ENCODE peak calls at places on chromosomes 1 and 21, in four cellular contexts. One of them, this sample, is unnamed.

GRCh38 chr1:221562542-221563475 is 179.1 kb downstream of the DUSP10 start:
- DNase-seq in stimulated activated CD4-positive, alpha-beta T cell treated with anti-CD3 and anti-CD28 coated beads, Interleukin-1b, Interleukin-23, amount 100 ng/mL, for 24 hours: no peak
- DNase-seq in activated CD4-positive, alpha-beta T cell treated with anti-CD3 and anti-CD28 coated beads, Interleukin-2, amount 10 ng/mL, durations not matched to agents 7 days and 5 days: no peak
- DNase-seq in memory B cell: no peak
- DNase-seq in this sample: no peak

GRCh38 chr1:5623399-5623798 is 368.8 kb downstream of the NPHP4 start:
- DNase-seq in activated CD4-positive, alpha-beta T cell treated with anti-CD3 and anti-CD28 coated beads, Interleukin-2, amount 10 ng/mL, durations not matched to agents 7 days and 5 days: no peak
- DNase-seq in memory B cell: no peak
- DNase-seq in stimulated activated CD4-positive, alpha-beta T cell treated with anti-CD3 and anti-CD28 coated beads, Interleukin-1b, Interleukin-23, amount 100 ng/mL, for 24 hours: no peak
- DNase-seq in this sample: no peak

GRCh38 chr1:236108027-236108648 is 34.2 kb upstream of the GPR137B start:
- DNase-seq in memory B cell: no peak
- DNase-seq in stimulated activated CD4-positive, alpha-beta T cell treated with anti-CD3 and anti-CD28 coated beads, Interleukin-1b, Interleukin-23, amount 100 ng/mL, for 24 hours: no peak
- DNase-seq in activated CD4-positive, alpha-beta T cell treated with anti-CD3 and anti-CD28 coated beads, Interleukin-2, amount 10 ng/mL, durations not matched to agents 7 days and 5 days: no peak
- DNase-seq in this sample: no peak

GRCh38 chr1:906532-907420 is 16.9 kb upstream of the SAMD11 start:
- DNase-seq in memory B cell: no peak
- DNase-seq in stimulated activated CD4-positive, alpha-beta T cell treated with anti-CD3 and anti-CD28 coated beads, Interleukin-1b, Interleukin-23, amount 100 ng/mL, for 24 hours: no peak
- DNase-seq in activated CD4-positive, alpha-beta T cell treated with anti-CD3 and anti-CD28 coated beads, Interleukin-2, amount 10 ng/mL, durations not matched to agents 7 days and 5 days: no peak
- DNase-seq in this sample: no peak

GRCh38 chr1:72526926-72527325 is 244.6 kb upstream of the NEGR1 start:
- DNase-seq in stimulated activated CD4-positive, alpha-beta T cell treated with anti-CD3 and anti-CD28 coated beads, Interleukin-1b, Interleukin-23, amount 100 ng/mL, for 24 hours: no peak
- DNase-seq in activated CD4-positive, alpha-beta T cell treated with anti-CD3 and anti-CD28 coated beads, Interleukin-2, amount 10 ng/mL, durations not matched to agents 7 days and 5 days: no peak
- DNase-seq in memory B cell: no peak
- DNase-seq in this sample: no peak

GRCh38 chr1:25795955-25796806 is 3.8 kb upstream of the SELENON start:
- DNase-seq in memory B cell: no peak
- DNase-seq in stimulated activated CD4-positive, alpha-beta T cell treated with anti-CD3 and anti-CD28 coated beads, Interleukin-1b, Interleukin-23, amount 100 ng/mL, for 24 hours: no peak
- DNase-seq in activated CD4-positive, alpha-beta T cell treated with anti-CD3 and anti-CD28 coated beads, Interleukin-2, amount 10 ng/mL, durations not matched to agents 7 days and 5 days: peak
- DNase-seq in this sample: no peak

GRCh38 chr1:22024485-22025367 is 23.3 kb downstream of the CELA3A start:
- DNase-seq in memory B cell: peak
- DNase-seq in activated CD4-positive, alpha-beta T cell treated with anti-CD3 and anti-CD28 coated beads, Interleukin-2, amount 10 ng/mL, durations not matched to agents 7 days and 5 days: peak
- DNase-seq in stimulated activated CD4-positive, alpha-beta T cell treated with anti-CD3 and anti-CD28 coated beads, Interleukin-1b, Interleukin-23, amount 100 ng/mL, for 24 hours: peak
- DNase-seq in this sample: no peak

GRCh38 chr1:24929876-24930702 is at the start of gene RUNX3:
- DNase-seq in activated CD4-positive, alpha-beta T cell treated with anti-CD3 and anti-CD28 coated beads, Interleukin-2, amount 10 ng/mL, durations not matched to agents 7 days and 5 days: peak
- DNase-seq in memory B cell: peak
- DNase-seq in stimulated activated CD4-positive, alpha-beta T cell treated with anti-CD3 and anti-CD28 coated beads, Interleukin-1b, Interleukin-23, amount 100 ng/mL, for 24 hours: peak
- DNase-seq in this sample: no peak

GRCh38 chr1:11518016-11518670 is 39.2 kb downstream of the DISP3 start:
- DNase-seq in memory B cell: no peak
- DNase-seq in stimulated activated CD4-positive, alpha-beta T cell treated with anti-CD3 and anti-CD28 coated beads, Interleukin-1b, Interleukin-23, amount 100 ng/mL, for 24 hours: no peak
- DNase-seq in activated CD4-positive, alpha-beta T cell treated with anti-CD3 and anti-CD28 coated beads, Interleukin-2, amount 10 ng/mL, durations not matched to agents 7 days and 5 days: no peak
- DNase-seq in this sample: no peak

GRCh38 chr1:19559641-19560040 is 74.3 kb upstream of the CAPZB start:
- DNase-seq in memory B cell: no peak
- DNase-seq in activated CD4-positive, alpha-beta T cell treated with anti-CD3 and anti-CD28 coated beads, Interleukin-2, amount 10 ng/mL, durations not matched to agents 7 days and 5 days: no peak
- DNase-seq in stimulated activated CD4-positive, alpha-beta T cell treated with anti-CD3 and anti-CD28 coated beads, Interleukin-1b, Interleukin-23, amount 100 ng/mL, for 24 hours: no peak
- DNase-seq in this sample: no peak

GRCh38 chr1:3785458-3786157 is 10.7 kb downstream of the LRRC47 start:
- DNase-seq in stimulated activated CD4-positive, alpha-beta T cell treated with anti-CD3 and anti-CD28 coated beads, Interleukin-1b, Interleukin-23, amount 100 ng/mL, for 24 hours: no peak
- DNase-seq in activated CD4-positive, alpha-beta T cell treated with anti-CD3 and anti-CD28 coated beads, Interleukin-2, amount 10 ng/mL, durations not matched to agents 7 days and 5 days: no peak
- DNase-seq in memory B cell: no peak
- DNase-seq in this sample: no peak

GRCh38 chr1:26771643-26772321 is 16.0 kb upstream of the PIGV start:
- DNase-seq in stimulated activated CD4-positive, alpha-beta T cell treated with anti-CD3 and anti-CD28 coated beads, Interleukin-1b, Interleukin-23, amount 100 ng/mL, for 24 hours: no peak
- DNase-seq in memory B cell: no peak
- DNase-seq in activated CD4-positive, alpha-beta T cell treated with anti-CD3 and anti-CD28 coated beads, Interleukin-2, amount 10 ng/mL, durations not matched to agents 7 days and 5 days: no peak
- DNase-seq in this sample: no peak

GRCh38 chr1:195173753-195174152 is 1434.5 kb downstream of the KCNT2 start:
- DNase-seq in memory B cell: no peak
- DNase-seq in stimulated activated CD4-positive, alpha-beta T cell treated with anti-CD3 and anti-CD28 coated beads, Interleukin-1b, Interleukin-23, amount 100 ng/mL, for 24 hours: no peak
- DNase-seq in activated CD4-positive, alpha-beta T cell treated with anti-CD3 and anti-CD28 coated beads, Interleukin-2, amount 10 ng/mL, durations not matched to agents 7 days and 5 days: no peak
- DNase-seq in this sample: no peak

GRCh38 chr1:164846731-164847691 is 288.0 kb downstream of the PBX1 start:
- DNase-seq in stimulated activated CD4-positive, alpha-beta T cell treated with anti-CD3 and anti-CD28 coated beads, Interleukin-1b, Interleukin-23, amount 100 ng/mL, for 24 hours: no peak
- DNase-seq in activated CD4-positive, alpha-beta T cell treated with anti-CD3 and anti-CD28 coated beads, Interleukin-2, amount 10 ng/mL, durations not matched to agents 7 days and 5 days: no peak
- DNase-seq in memory B cell: no peak
- DNase-seq in this sample: no peak

GRCh38 chr21:32412162-32412997 is at the start of gene EVA1C:
- DNase-seq in activated CD4-positive, alpha-beta T cell treated with anti-CD3 and anti-CD28 coated beads, Interleukin-2, amount 10 ng/mL, durations not matched to agents 7 days and 5 days: peak
- DNase-seq in stimulated activated CD4-positive, alpha-beta T cell treated with anti-CD3 and anti-CD28 coated beads, Interleukin-1b, Interleukin-23, amount 100 ng/mL, for 24 hours: no peak
- DNase-seq in memory B cell: peak
- DNase-seq in this sample: no peak

GRCh38 chr1:177794316-177794991 is 175.4 kb downstream of the SEC16B start:
- DNase-seq in memory B cell: no peak
- DNase-seq in activated CD4-positive, alpha-beta T cell treated with anti-CD3 and anti-CD28 coated beads, Interleukin-2, amount 10 ng/mL, durations not matched to agents 7 days and 5 days: no peak
- DNase-seq in stimulated activated CD4-positive, alpha-beta T cell treated with anti-CD3 and anti-CD28 coated beads, Interleukin-1b, Interleukin-23, amount 100 ng/mL, for 24 hours: no peak
- DNase-seq in this sample: no peak

GRCh38 chr1:232422098-232422497 is 207.8 kb downstream of the SIPA1L2 start:
- DNase-seq in memory B cell: no peak
- DNase-seq in stimulated activated CD4-positive, alpha-beta T cell treated with anti-CD3 and anti-CD28 coated beads, Interleukin-1b, Interleukin-23, amount 100 ng/mL, for 24 hours: no peak
- DNase-seq in activated CD4-positive, alpha-beta T cell treated with anti-CD3 and anti-CD28 coated beads, Interleukin-2, amount 10 ng/mL, durations not matched to agents 7 days and 5 days: no peak
- DNase-seq in this sample: no peak

GRCh38 chr1:153203130-153203529 is at the start of gene LELP1:
- DNase-seq in activated CD4-positive, alpha-beta T cell treated with anti-CD3 and anti-CD28 coated beads, Interleukin-2, amount 10 ng/mL, durations not matched to agents 7 days and 5 days: no peak
- DNase-seq in memory B cell: no peak
- DNase-seq in stimulated activated CD4-positive, alpha-beta T cell treated with anti-CD3 and anti-CD28 coated beads, Interleukin-1b, Interleukin-23, amount 100 ng/mL, for 24 hours: no peak
- DNase-seq in this sample: no peak

GRCh38 chr1:212561501-212561931 is 47.0 kb upstream of the ATF3 start:
- DNase-seq in stimulated activated CD4-positive, alpha-beta T cell treated with anti-CD3 and anti-CD28 coated beads, Interleukin-1b, Interleukin-23, amount 100 ng/mL, for 24 hours: no peak
- DNase-seq in activated CD4-positive, alpha-beta T cell treated with anti-CD3 and anti-CD28 coated beads, Interleukin-2, amount 10 ng/mL, durations not matched to agents 7 days and 5 days: no peak
- DNase-seq in memory B cell: no peak
- DNase-seq in this sample: no peak

GRCh38 chr1:112061852-112062451 is 72.5 kb upstream of the KCND3 start:
- DNase-seq in activated CD4-positive, alpha-beta T cell treated with anti-CD3 and anti-CD28 coated beads, Interleukin-2, amount 10 ng/mL, durations not matched to agents 7 days and 5 days: no peak
- DNase-seq in stimulated activated CD4-positive, alpha-beta T cell treated with anti-CD3 and anti-CD28 coated beads, Interleukin-1b, Interleukin-23, amount 100 ng/mL, for 24 hours: no peak
- DNase-seq in memory B cell: no peak
- DNase-seq in this sample: no peak

GRCh38 chr1:106254748-106255147 is 801.7 kb upstream of the PRMT6 start:
- DNase-seq in memory B cell: no peak
- DNase-seq in stimulated activated CD4-positive, alpha-beta T cell treated with anti-CD3 and anti-CD28 coated beads, Interleukin-1b, Interleukin-23, amount 100 ng/mL, for 24 hours: no peak
- DNase-seq in activated CD4-positive, alpha-beta T cell treated with anti-CD3 and anti-CD28 coated beads, Interleukin-2, amount 10 ng/mL, durations not matched to agents 7 days and 5 days: no peak
- DNase-seq in this sample: peak

GRCh38 chr1:172457479-172458130 is 13.7 kb upstream of the PIGC start:
- DNase-seq in activated CD4-positive, alpha-beta T cell treated with anti-CD3 and anti-CD28 coated beads, Interleukin-2, amount 10 ng/mL, durations not matched to agents 7 days and 5 days: no peak
- DNase-seq in stimulated activated CD4-positive, alpha-beta T cell treated with anti-CD3 and anti-CD28 coated beads, Interleukin-1b, Interleukin-23, amount 100 ng/mL, for 24 hours: no peak
- DNase-seq in memory B cell: no peak
- DNase-seq in this sample: no peak

GRCh38 chr1:211420389-211420788 is 71.6 kb downstream of the RD3 start:
- DNase-seq in activated CD4-positive, alpha-beta T cell treated with anti-CD3 and anti-CD28 coated beads, Interleukin-2, amount 10 ng/mL, durations not matched to agents 7 days and 5 days: no peak
- DNase-seq in memory B cell: no peak
- DNase-seq in stimulated activated CD4-positive, alpha-beta T cell treated with anti-CD3 and anti-CD28 coated beads, Interleukin-1b, Interleukin-23, amount 100 ng/mL, for 24 hours: no peak
- DNase-seq in this sample: no peak

GRCh38 chr1:96306809-96307208 is 414.8 kb upstream of the PTBP2 start:
- DNase-seq in memory B cell: no peak
- DNase-seq in stimulated activated CD4-positive, alpha-beta T cell treated with anti-CD3 and anti-CD28 coated beads, Interleukin-1b, Interleukin-23, amount 100 ng/mL, for 24 hours: no peak
- DNase-seq in activated CD4-positive, alpha-beta T cell treated with anti-CD3 and anti-CD28 coated beads, Interleukin-2, amount 10 ng/mL, durations not matched to agents 7 days and 5 days: no peak
- DNase-seq in this sample: no peak

GRCh38 chr1:50603274-50604271 is 180.3 kb upstream of the DMRTA2 start:
- DNase-seq in stimulated activated CD4-positive, alpha-beta T cell treated with anti-CD3 and anti-CD28 coated beads, Interleukin-1b, Interleukin-23, amount 100 ng/mL, for 24 hours: no peak
- DNase-seq in activated CD4-positive, alpha-beta T cell treated with anti-CD3 and anti-CD28 coated beads, Interleukin-2, amount 10 ng/mL, durations not matched to agents 7 days and 5 days: no peak
- DNase-seq in memory B cell: no peak
- DNase-seq in this sample: no peak

GRCh38 chr1:89487972-89488371 is 36.7 kb upstream of the LRRC8B start:
- DNase-seq in stimulated activated CD4-positive, alpha-beta T cell treated with anti-CD3 and anti-CD28 coated beads, Interleukin-1b, Interleukin-23, amount 100 ng/mL, for 24 hours: no peak
- DNase-seq in memory B cell: no peak
- DNase-seq in activated CD4-positive, alpha-beta T cell treated with anti-CD3 and anti-CD28 coated beads, Interleukin-2, amount 10 ng/mL, durations not matched to agents 7 days and 5 days: peak
- DNase-seq in this sample: no peak

GRCh38 chr1:7659514-7659913 is 111.6 kb upstream of the VAMP3 start:
- DNase-seq in stimulated activated CD4-positive, alpha-beta T cell treated with anti-CD3 and anti-CD28 coated beads, Interleukin-1b, Interleukin-23, amount 100 ng/mL, for 24 hours: no peak
- DNase-seq in activated CD4-positive, alpha-beta T cell treated with anti-CD3 and anti-CD28 coated beads, Interleukin-2, amount 10 ng/mL, durations not matched to agents 7 days and 5 days: no peak
- DNase-seq in memory B cell: no peak
- DNase-seq in this sample: no peak

GRCh38 chr1:1062364-1063163 is 11.5 kb downstream of the RNF223 start:
- DNase-seq in stimulated activated CD4-positive, alpha-beta T cell treated with anti-CD3 and anti-CD28 coated beads, Interleukin-1b, Interleukin-23, amount 100 ng/mL, for 24 hours: no peak
- DNase-seq in memory B cell: no peak
- DNase-seq in activated CD4-positive, alpha-beta T cell treated with anti-CD3 and anti-CD28 coated beads, Interleukin-2, amount 10 ng/mL, durations not matched to agents 7 days and 5 days: no peak
- DNase-seq in this sample: no peak

GRCh38 chr21:26659181-26659580 is 86.1 kb upstream of the CYYR1 start:
- DNase-seq in activated CD4-positive, alpha-beta T cell treated with anti-CD3 and anti-CD28 coated beads, Interleukin-2, amount 10 ng/mL, durations not matched to agents 7 days and 5 days: no peak
- DNase-seq in stimulated activated CD4-positive, alpha-beta T cell treated with anti-CD3 and anti-CD28 coated beads, Interleukin-1b, Interleukin-23, amount 100 ng/mL, for 24 hours: no peak
- DNase-seq in memory B cell: no peak
- DNase-seq in this sample: no peak

GRCh38 chr1:20670936-20671335 is 9.8 kb upstream of the DDOST start:
- DNase-seq in stimulated activated CD4-positive, alpha-beta T cell treated with anti-CD3 and anti-CD28 coated beads, Interleukin-1b, Interleukin-23, amount 100 ng/mL, for 24 hours: no peak
- DNase-seq in activated CD4-positive, alpha-beta T cell treated with anti-CD3 and anti-CD28 coated beads, Interleukin-2, amount 10 ng/mL, durations not matched to agents 7 days and 5 days: no peak
- DNase-seq in memory B cell: no peak
- DNase-seq in this sample: no peak

GRCh38 chr1:156499703-156500577 is 635 bp downstream of the MEF2D start:
- DNase-seq in memory B cell: peak
- DNase-seq in activated CD4-positive, alpha-beta T cell treated with anti-CD3 and anti-CD28 coated beads, Interleukin-2, amount 10 ng/mL, durations not matched to agents 7 days and 5 days: peak
- DNase-seq in stimulated activated CD4-positive, alpha-beta T cell treated with anti-CD3 and anti-CD28 coated beads, Interleukin-1b, Interleukin-23, amount 100 ng/mL, for 24 hours: no peak
- DNase-seq in this sample: no peak

GRCh38 chr1:65264197-65264929 is 45.0 kb upstream of the DNAJC6 start:
- DNase-seq in memory B cell: no peak
- DNase-seq in activated CD4-positive, alpha-beta T cell treated with anti-CD3 and anti-CD28 coated beads, Interleukin-2, amount 10 ng/mL, durations not matched to agents 7 days and 5 days: no peak
- DNase-seq in stimulated activated CD4-positive, alpha-beta T cell treated with anti-CD3 and anti-CD28 coated beads, Interleukin-1b, Interleukin-23, amount 100 ng/mL, for 24 hours: no peak
- DNase-seq in this sample: no peak

GRCh38 chr1:111776397-111776796 is 20.7 kb downstream of the DDX20 start:
- DNase-seq in stimulated activated CD4-positive, alpha-beta T cell treated with anti-CD3 and anti-CD28 coated beads, Interleukin-1b, Interleukin-23, amount 100 ng/mL, for 24 hours: no peak
- DNase-seq in memory B cell: no peak
- DNase-seq in activated CD4-positive, alpha-beta T cell treated with anti-CD3 and anti-CD28 coated beads, Interleukin-2, amount 10 ng/mL, durations not matched to agents 7 days and 5 days: no peak
- DNase-seq in this sample: no peak

GRCh38 chr1:210222288-210223006 is 10.1 kb upstream of the SERTAD4 start:
- DNase-seq in memory B cell: no peak
- DNase-seq in stimulated activated CD4-positive, alpha-beta T cell treated with anti-CD3 and anti-CD28 coated beads, Interleukin-1b, Interleukin-23, amount 100 ng/mL, for 24 hours: no peak
- DNase-seq in activated CD4-positive, alpha-beta T cell treated with anti-CD3 and anti-CD28 coated beads, Interleukin-2, amount 10 ng/mL, durations not matched to agents 7 days and 5 days: no peak
- DNase-seq in this sample: no peak

GRCh38 chr1:109983380-109984189 is 980 bp upstream of the AHCYL1 start:
- DNase-seq in memory B cell: no peak
- DNase-seq in stimulated activated CD4-positive, alpha-beta T cell treated with anti-CD3 and anti-CD28 coated beads, Interleukin-1b, Interleukin-23, amount 100 ng/mL, for 24 hours: no peak
- DNase-seq in activated CD4-positive, alpha-beta T cell treated with anti-CD3 and anti-CD28 coated beads, Interleukin-2, amount 10 ng/mL, durations not matched to agents 7 days and 5 days: no peak
- DNase-seq in this sample: no peak

GRCh38 chr1:7150951-7151350 is 365.7 kb downstream of the CAMTA1 start:
- DNase-seq in activated CD4-positive, alpha-beta T cell treated with anti-CD3 and anti-CD28 coated beads, Interleukin-2, amount 10 ng/mL, durations not matched to agents 7 days and 5 days: no peak
- DNase-seq in memory B cell: no peak
- DNase-seq in stimulated activated CD4-positive, alpha-beta T cell treated with anti-CD3 and anti-CD28 coated beads, Interleukin-1b, Interleukin-23, amount 100 ng/mL, for 24 hours: no peak
- DNase-seq in this sample: no peak

This sample was measured in SIG-M5.